ENCODE peak calls at places on chromosomes 2 and 18, in four cellular contexts. Z is fibroblast of lung, C is GM06990, Y is Peyer's patch. R is an unnamed sample.

GRCh38 chr2:73851274-73851673 is 22.5 kb downstream of the STAMBP start:
- DNase-seq in Z (no peak), C (no peak), Y (peak; percentile 82), R (no peak)

GRCh38 chr2:119473621-119474370 is 42.1 kb downstream of the TMEM37 start:
- DNase-seq in Z (no peak), C (no peak), Y (no peak), R (no peak)

GRCh38 chr2:218310853-218311542 is 18.7 kb upstream of the TMBIM1 start:
- DNase-seq in Z (no peak), C (no peak), Y (no peak), R (no peak)

GRCh38 chr2:152335016-152335850 is at the start of gene FMNL2:
- DNase-seq in Z (peak; percentile 76), C (peak; percentile 86), Y (peak; percentile 88), R (peak; percentile 91)

GRCh38 chr2:73284296-73285161 is at the start of gene FBXO41:
- DNase-seq in Z (peak; percentile 30), C (peak; percentile 92), Y (peak; percentile 86), R (peak; percentile 94)

GRCh38 chr2:146874260-146874658 is 970.6 kb upstream of the ACVR2A start:
- DNase-seq in Z (peak; percentile 71), C (no peak), Y (no peak), R (no peak)

GRCh38 chr18:47075098-47075883 is 39.9 kb upstream of the ELOA2 start:
- DNase-seq in Z (peak; percentile 22), C (no peak), Y (no peak), R (no peak)

GRCh38 chr2:20999906-21000645 is 43.8 kb downstream of the APOB start:
- DNase-seq in Z (no peak), C (no peak), Y (no peak), R (no peak)

GRCh38 chr2:191892391-191892790 is 45.5 kb upstream of the CAVIN2 start:
- DNase-seq in Z (peak; percentile 81), C (no peak), Y (no peak), R (no peak)

GRCh38 chr2:15565994-15566671 is 5.0 kb upstream of the NBAS start:
- DNase-seq in Z (no peak), C (no peak), Y (no peak), R (no peak)

GRCh38 chr2:191171708-191172355 is 21.0 kb upstream of the STAT4 start:
- DNase-seq in Z (peak; percentile 98), C (no peak), Y (no peak), R (no peak)

GRCh38 chr2:191428141-191428540 is 182.9 kb downstream of the MYO1B start:
- DNase-seq in Z (no peak), C (no peak), Y (no peak), R (no peak)

GRCh38 chr2:207157162-207157481 is 8.6 kb downstream of the KLF7 start:
- DNase-seq in Z (no peak), C (no peak), Y (no peak), R (no peak)

GRCh38 chr18:42850174-42850766 is 265.2 kb downstream of the RIT2 start:
- DNase-seq in Z (peak; percentile 1), C (no peak), Y (no peak), R (no peak)

GRCh38 chr18:55546873-55547704 is 40.9 kb downstream of the TCF4 start:
- DNase-seq in Z (peak; percentile 94), C (no peak), Y (no peak), R (no peak)

GRCh38 chr2:216354236-216354788 is 18.0 kb downstream of the MARCHF4 start:
- DNase-seq in Z (peak; percentile 72), C (no peak), Y (no peak), R (no peak)

GRCh38 chr2:204265701-204266310 is 279.5 kb upstream of the PARD3B start:
- DNase-seq in Z (no peak), C (no peak), Y (no peak), R (no peak)

GRCh38 chr18:9708057-9708881 is at the start of gene RAB31:
- DNase-seq in Z (peak; percentile 79), C (peak; percentile 83), Y (peak; percentile 78), R (peak; percentile 74)

GRCh38 chr2:78351208-78351607 is 674.3 kb upstream of the REG3G start:
- DNase-seq in Z (no peak), C (no peak), Y (no peak), R (no peak)

GRCh38 chr18:55925772-55926171 is 337.8 kb upstream of the TCF4 start:
- DNase-seq in Z (no peak), C (no peak), Y (no peak), R (no peak)

GRCh38 chr2:215598376-215598975 is 162.6 kb upstream of the FN1 start:
- DNase-seq in Z (peak; percentile 96), C (no peak), Y (no peak), R (no peak)

GRCh38 chr2:55168221-55169154 is 63.6 kb downstream of the CLHC1 start:
- DNase-seq in Z (peak; percentile 75), C (no peak), Y (peak; percentile 81), R (peak; percentile 43)

GRCh38 chr2:120620025-120620793 is 115.5 kb upstream of the GLI2 start:
- DNase-seq in Z (peak; percentile 33), C (no peak), Y (no peak), R (no peak)

GRCh38 chr18:79476031-79476917 is 80.5 kb downstream of the NFATC1 start:
- DNase-seq in Z (no peak), C (no peak), Y (no peak), R (no peak)

GRCh38 chr2:69518836-69519235 is 81.6 kb upstream of the NFU1 start:
- DNase-seq in Z (no peak), C (no peak), Y (peak; percentile 46), R (no peak)

GRCh38 chr18:24006731-24007308 is 7.7 kb upstream of the TTC39C start:
- DNase-seq in Z (no peak), C (no peak), Y (no peak), R (no peak)

DNA sequence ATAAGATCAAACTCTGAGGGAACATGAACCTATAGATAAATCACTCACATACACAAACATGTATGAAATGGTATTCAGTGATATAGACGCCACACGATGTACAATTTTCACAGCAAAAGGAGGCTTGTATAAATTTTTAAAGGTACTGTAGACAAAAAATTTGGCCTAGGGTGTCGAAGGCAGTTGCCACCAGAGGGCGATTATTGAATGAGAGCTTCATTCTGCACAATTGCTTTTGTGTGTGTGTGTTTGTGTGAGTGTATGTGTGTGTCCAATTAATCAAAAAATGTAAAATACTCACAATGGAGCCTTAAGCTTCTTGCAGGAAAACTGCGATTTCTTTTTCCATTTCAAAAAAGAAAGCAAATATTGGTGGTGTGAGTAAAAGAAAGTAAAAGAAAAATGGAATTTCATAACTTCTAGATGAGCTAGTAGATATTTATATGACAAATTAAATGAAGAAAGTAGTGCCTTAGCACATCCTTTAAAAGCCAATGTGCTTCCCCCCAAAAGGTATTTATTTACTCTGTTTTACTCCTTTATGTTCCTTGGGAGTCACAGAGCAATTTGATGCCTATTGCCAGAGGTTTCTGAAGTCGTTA is 800.1 kb downstream of the SATB2 start:
- DNase-seq in Z (peak; percentile 41), C (no peak), Y (no peak), R (peak; percentile 7)
- TF ChIP-seq CTCF in Z (peak; percentile 75), C (peak; percentile 64), Y (peak; percentile 65), R (peak; percentile 56)

GRCh38 chr2:140892911-140893637 is 1237.7 kb downstream of the LRP1B start:
- DNase-seq in Z (no peak), C (no peak), Y (no peak), R (no peak)

GRCh38 chr2:140892429-140892828 is 1238.4 kb downstream of the LRP1B start:
- DNase-seq in Z (peak; percentile 13), C (no peak), Y (no peak), R (no peak)

GRCh38 chr2:140893685-140894084 is 1237.1 kb downstream of the LRP1B start:
- DNase-seq in Z (peak; percentile 70), C (no peak), Y (no peak), R (no peak)

GRCh38 chr2:140895378-140895777 is 1235.4 kb downstream of the LRP1B start:
- DNase-seq in Z (no peak), C (no peak), Y (no peak), R (no peak)

GRCh38 chr2:140891614-140892212 is 1239.1 kb downstream of the LRP1B start:
- DNase-seq in Z (no peak), C (no peak), Y (no peak), R (no peak)
- TF ChIP-seq CTCF in Z (no peak), C (peak; percentile 15), Y (no peak), R (peak; percentile 22)

DNA sequence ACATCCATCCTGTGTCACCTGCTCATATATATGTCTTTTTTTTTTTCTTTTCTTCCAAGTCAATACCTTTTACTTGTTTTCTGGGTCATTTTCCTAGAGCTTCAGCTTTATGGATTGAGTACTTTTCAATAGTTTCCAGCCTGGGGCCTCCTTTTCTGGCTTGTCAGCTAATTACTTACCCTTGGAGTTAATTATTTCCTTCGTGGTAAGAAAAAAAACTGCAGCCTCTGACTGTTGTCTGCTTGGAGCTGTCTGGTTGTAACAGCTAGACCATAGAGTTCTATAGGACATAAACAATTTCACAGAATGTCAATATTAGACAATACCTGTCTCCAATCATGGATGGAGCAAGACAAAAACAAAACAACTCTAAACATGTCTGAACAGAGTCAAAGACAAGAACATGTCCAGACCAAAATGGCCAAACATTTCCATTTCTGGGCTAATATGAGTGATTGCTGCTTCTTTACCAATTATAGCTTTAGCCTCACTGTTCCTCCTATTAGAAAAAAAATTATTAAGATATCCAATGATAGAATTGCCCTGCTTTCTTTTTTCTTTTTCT is 643.2 kb downstream of the SLC4A3 start:
- DNase-seq in Z (no peak), C (no peak), Y (no peak), R (no peak)
- TF ChIP-seq CTCF in Z (no peak), C (no peak), Y (no peak), R (no peak)

GRCh38 chr2:201071305-201072200 is at the start of the genes HYCC2 and NDUFB3:
- DNase-seq in Z (peak; percentile 91), C (peak; percentile 90), Y (peak; percentile 96), R (peak; percentile 94)
- TF ChIP-seq CTCF in Z (peak; percentile 30), C (peak; percentile 26), Y (peak; percentile 68), R (peak; percentile 40)

GRCh38 chr2:42012651-42013050 is 35.2 kb upstream of the PKDCC start:
- DNase-seq in Z (no peak), C (no peak), Y (no peak), R (no peak)
- TF ChIP-seq CTCF in Z (no peak), C (no peak), Y (no peak), R (no peak)

DNA sequence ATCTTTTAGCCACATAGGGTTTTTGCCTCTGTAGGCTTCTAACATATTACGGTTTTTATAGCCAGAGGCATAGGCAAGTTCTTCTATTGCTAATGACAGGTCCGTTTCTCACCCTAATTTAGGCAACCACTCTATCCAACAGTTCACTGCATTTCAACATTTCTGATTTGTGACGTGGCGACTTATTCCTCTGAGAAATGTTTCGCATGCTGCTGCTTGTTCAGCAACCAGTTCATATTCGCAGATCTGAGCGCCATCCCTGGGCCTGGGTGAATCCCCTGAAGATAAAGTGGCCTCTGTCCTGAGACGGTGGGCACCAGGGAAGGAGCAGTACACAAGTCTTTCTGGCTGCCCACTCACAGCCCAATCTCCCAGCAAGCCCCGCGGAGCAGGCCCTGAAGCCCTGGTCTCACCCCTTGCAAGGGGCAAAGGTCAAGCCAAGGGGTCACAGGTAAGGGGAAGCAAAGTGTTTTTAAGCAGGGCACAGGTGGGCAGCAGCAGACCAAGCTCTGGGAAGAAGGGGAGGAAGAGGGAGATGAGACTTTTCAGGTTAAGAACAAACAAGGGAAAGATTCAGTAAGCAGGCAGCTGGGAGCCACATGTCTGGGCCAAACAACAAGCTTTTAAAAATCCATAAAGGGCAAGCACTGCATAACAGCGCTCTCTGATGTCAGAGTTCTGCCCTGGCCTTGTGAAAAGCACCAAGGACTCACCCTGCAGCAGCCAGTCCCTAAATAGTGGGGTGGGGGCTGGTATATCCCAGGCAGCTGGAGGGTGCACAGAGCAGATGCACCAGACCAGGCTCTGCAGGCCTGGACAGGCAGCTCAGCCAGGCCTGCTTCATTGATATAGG is 10.8 kb upstream of the COX7A2L start:
- DNase-seq in Z (no peak), C (no peak), Y (no peak), R (no peak)
- TF ChIP-seq CTCF in Z (no peak), C (no peak), Y (no peak), R (no peak)